ENCODE peak calls at places on chromosomes 3 and 15, in four cellular contexts. X is GM12878, E is K562, D is HepG2. Y is an unnamed sample.

GRCh38 chr3:57397175-57398026 is 104.9 kb upstream of the ASB14 start:
- DNase-seq in X (peak; percentile 39), E (peak; percentile 58), D (peak; percentile 60), Y (peak; percentile 62)

GRCh38 chr3:152688313-152688712 is 146.6 kb upstream of the P2RY1 start:
- DNase-seq in X (no peak), E (no peak), D (no peak), Y (no peak)

GRCh38 chr15:42986693-42987342 is 66.2 kb upstream of the TTBK2 start:
- DNase-seq in X (no peak), E (no peak), D (no peak), Y (no peak)

GRCh38 chr15:65246026-65246714 is 34.9 kb upstream of the CILP start:
- DNase-seq in X (no peak), E (no peak), D (no peak), Y (no peak)

GRCh38 chr3:27333843-27334242 is 35.3 kb downstream of the NEK10 start:
- DNase-seq in X (no peak), E (no peak), D (no peak), Y (no peak)

GRCh38 chr15:97248376-97248775 is 712.1 kb upstream of the ARRDC4 start:
- DNase-seq in X (no peak), E (no peak), D (no peak), Y (no peak)

GRCh38 chr3:157280786-157281185 is 120.8 kb upstream of the CCNL1 start:
- DNase-seq in X (no peak), E (no peak), D (no peak), Y (no peak)

GRCh38 chr3:120428904-120429303 is 21.9 kb downstream of the FSTL1 start:
- DNase-seq in X (no peak), E (no peak), D (no peak), Y (no peak)

GRCh38 chr3:69748503-69748902 is 9.2 kb downstream of the MITF start:
- DNase-seq in X (no peak), E (no peak), D (no peak), Y (no peak)

GRCh38 chr3:154678271-154678670 is 248.3 kb upstream of the GPR149 start:
- DNase-seq in X (no peak), E (no peak), D (no peak), Y (no peak)

GRCh38 chr15:65952425-65953053 is 83.2 kb downstream of the RAB11A start:
- DNase-seq in X (no peak), E (peak; percentile 42), D (peak; percentile 11), Y (peak; percentile 71)

GRCh38 chr3:69542265-69543079 is 156.6 kb upstream of the FRMD4B start:
- DNase-seq in X (no peak), E (no peak), D (no peak), Y (peak; percentile 64)

GRCh38 chr3:30657914-30658313 is 51.5 kb downstream of the TGFBR2 start:
- DNase-seq in X (no peak), E (no peak), D (no peak), Y (no peak)

GRCh38 chr3:45477026-45477725 is 88.8 kb downstream of the LARS2 start:
- DNase-seq in X (no peak), E (no peak), D (no peak), Y (no peak)

GRCh38 chr15:99154271-99154670 is 49.4 kb downstream of the SYNM start:
- DNase-seq in X (no peak), E (no peak), D (no peak), Y (no peak)

GRCh38 chr15:40930430-40931299 is 1.5 kb downstream of the DLL4 start:
- DNase-seq in X (no peak), E (peak; percentile 83), D (peak; percentile 47), Y (peak; percentile 89)

GRCh38 chr15:52040167-52040900 is 21.3 kb downstream of the MAPK6 start:
- DNase-seq in X (no peak), E (peak; percentile 38), D (no peak), Y (no peak)

GRCh38 chr3:29635888-29636287 is 355.0 kb downstream of the RBMS3 start:
- DNase-seq in X (no peak), E (no peak), D (peak; percentile 9), Y (no peak)

GRCh38 chr15:69126054-69126469 is 34.4 kb upstream of the GLCE start:
- DNase-seq in X (no peak), E (peak; percentile 4), D (peak; percentile 80), Y (no peak)

GRCh38 chr3:114454592-114455251 is 160.9 kb downstream of the TIGIT start:
- DNase-seq in X (no peak), E (no peak), D (no peak), Y (no peak)

GRCh38 chr15:98684441-98684840 is 36.1 kb downstream of the IGF1R start:
- DNase-seq in X (no peak), E (no peak), D (no peak), Y (no peak)

GRCh38 chr3:18008706-18009363 is 266.4 kb upstream of the TBC1D5 start:
- DNase-seq in X (no peak), E (no peak), D (no peak), Y (no peak)

GRCh38 chr15:97959738-97960363 is 652 bp upstream of the ARRDC4 start:
- DNase-seq in X (no peak), E (peak; percentile 20), D (no peak), Y (no peak)

GRCh38 chr3:29226709-29227108 is 54.2 kb upstream of the RBMS3 start:
- DNase-seq in X (no peak), E (no peak), D (no peak), Y (no peak)

GRCh38 chr3:81097894-81098293 is 663.6 kb downstream of the GBE1 start:
- DNase-seq in X (no peak), E (no peak), D (no peak), Y (no peak)

GRCh38 chr15:80031841-80032240 is 27.6 kb upstream of the ZFAND6 start:
- DNase-seq in X (no peak), E (no peak), D (no peak), Y (no peak)

GRCh38 chr15:64897345-64897985 is 14.2 kb upstream of the ANKDD1A start:
- DNase-seq in X (no peak), E (peak; percentile 44), D (no peak), Y (no peak)

GRCh38 chr15:65006876-65007275 is 17.2 kb upstream of the SPG21 start:
- DNase-seq in X (no peak), E (no peak), D (no peak), Y (peak; percentile 31)

GRCh38 chr3:150480802-150481201 is 65.5 kb downstream of the SERP1 start:
- DNase-seq in X (no peak), E (no peak), D (no peak), Y (no peak)

GRCh38 chr3:60536420-60536819 is 714.8 kb downstream of the FHIT start:
- DNase-seq in X (peak; percentile 66), E (no peak), D (no peak), Y (no peak)

GRCh38 chr3:51718547-51719412 is 11.9 kb downstream of the GRM2 start:
- DNase-seq in X (peak; percentile 23), E (peak; percentile 62), D (peak; percentile 64), Y (peak; percentile 92)

GRCh38 chr3:189839576-189839975 is 208.4 kb downstream of the TP63 start:
- DNase-seq in X (no peak), E (peak; percentile 8), D (no peak), Y (no peak)

GRCh38 chr3:186260726-186261125 is 101.3 kb downstream of the DGKG start:
- DNase-seq in X (no peak), E (no peak), D (no peak), Y (no peak)
- TF ChIP-seq TCF7 in X (no peak), E (no peak), D (no peak), Y (no peak)

DNA sequence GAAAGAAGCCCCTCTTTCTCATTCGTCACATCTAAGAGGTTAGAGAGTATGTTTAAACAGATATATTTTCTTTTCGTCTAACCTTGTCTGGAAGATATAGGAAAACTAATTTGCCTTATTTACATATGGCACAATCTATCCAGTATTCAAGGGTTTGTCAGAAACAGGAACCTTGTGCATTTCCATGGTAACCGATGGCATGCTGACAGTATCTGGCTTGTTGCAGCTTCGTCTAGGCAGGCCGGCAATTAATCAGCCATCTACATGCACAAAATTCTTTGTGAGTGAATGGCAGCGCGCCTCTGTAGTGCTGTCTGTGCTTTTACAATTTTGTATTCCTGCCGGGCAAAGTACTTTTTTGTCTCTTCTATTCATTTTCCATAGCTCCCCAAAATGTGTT is 294.0 kb upstream of the SOX2 start:
- DNase-seq in X (no peak), E (no peak), D (no peak), Y (no peak)
- TF ChIP-seq TCF7 in X (no peak), E (no peak), D (no peak), Y (no peak)

GRCh38 chr3:43895573-43895972 is 204.8 kb downstream of the ABHD5 start:
- DNase-seq in X (no peak), E (no peak), D (no peak), Y (no peak)
- TF ChIP-seq TCF7 in X (no peak), E (no peak), D (no peak), Y (no peak)

GRCh38 chr15:57920916-57921315 is 144.6 kb downstream of the ALDH1A2 start:
- DNase-seq in X (no peak), E (no peak), D (no peak), Y (no peak)
- TF ChIP-seq TCF7 in X (no peak), E (no peak), D (no peak), Y (no peak)

GRCh38 chr15:83899670-83900069 is 245.7 kb downstream of the ADAMTSL3 start:
- DNase-seq in X (no peak), E (no peak), D (no peak), Y (no peak)
- TF ChIP-seq TCF7 in X (no peak), E (no peak), D (no peak), Y (no peak)

GRCh38 chr3:122416966-122417365 is 1.1 kb upstream of the WDR5B start:
- DNase-seq in X (no peak), E (peak; percentile 10), D (no peak), Y (no peak)
- TF ChIP-seq TCF7 in X (no peak), E (no peak), D (no peak), Y (no peak)

Y was measured in WTC11.